ENCODE peak calls at places on chromosomes 6 and 20, in ten cellular contexts. X is IMR-90, A is sigmoid colon, L is H7, E is astrocyte of the cerebellum, O is psoas muscle, D is adrenal gland, C is HFF-Myc, V is mucosa of descending colon, Y is fibroblast of pulmonary artery. N is an unnamed sample.

GRCh38 chr6:43798688-43799444 is 28.9 kb downstream of the VEGFA start:
- DNase-seq in E (no peak), L (no peak), O (peak), A (no peak), V (peak), D (peak), C (no peak), X (peak), Y (peak), N (no peak)

GRCh38 chr6:10583509-10583908 is 62.4 kb downstream of the GCNT2 start:
- DNase-seq in Y (no peak), E (no peak), D (no peak), C (no peak), L (no peak), O (no peak), X (no peak), V (no peak), A (no peak), N (no peak)

GRCh38 chr20:24370249-24370648 is 99.2 kb upstream of the SYNDIG1 start:
- DNase-seq in E (no peak), O (no peak), Y (no peak), L (no peak), D (no peak), X (no peak), V (no peak), C (no peak), A (no peak), N (no peak)

GRCh38 chr20:24653306-24653705 is 183.9 kb downstream of the SYNDIG1 start:
- DNase-seq in A (peak), Y (no peak), D (no peak), X (peak), E (no peak), C (no peak), L (no peak), V (no peak), O (no peak), N (no peak)

GRCh38 chr6:34202329-34203201 is 34.1 kb upstream of the HMGA1 start:
- DNase-seq in A (no peak), O (no peak), E (no peak), D (no peak), C (no peak), Y (no peak), X (no peak), L (peak), V (no peak), N (no peak)

GRCh38 chr6:53671111-53671510 is 5.6 kb upstream of the KLHL31 start:
- DNase-seq in O (no peak), A (no peak), X (peak), E (no peak), D (no peak), V (no peak), C (no peak), L (no peak), Y (no peak), N (no peak)

GRCh38 chr6:7249946-7250643 is 62.9 kb downstream of the SSR1 start:
- DNase-seq in Y (no peak), X (peak), C (no peak), O (no peak), L (no peak), V (no peak), D (no peak), E (no peak), A (no peak), N (no peak)

GRCh38 chr6:107730106-107730505 is 94.0 kb downstream of the SCML4 start:
- DNase-seq in A (no peak), D (no peak), X (no peak), O (no peak), E (no peak), Y (no peak), L (no peak), V (no peak), C (no peak), N (no peak)

GRCh38 chr20:8132632-8133587 is 844 bp downstream of the PLCB1 start:
- DNase-seq in V (peak), C (no peak), D (peak), A (peak), O (peak), E (no peak), Y (peak), L (peak), X (no peak), N (no peak)

GRCh38 chr6:125182237-125183018 is 28.9 kb downstream of the TPD52L1 start:
- DNase-seq in L (no peak), E (no peak), V (no peak), Y (no peak), D (no peak), O (no peak), A (no peak), X (no peak), C (no peak), N (no peak)

GRCh38 chr20:49283703-49284625 is 6.1 kb upstream of the ZNFX1 start:
- DNase-seq in Y (no peak), A (no peak), D (no peak), L (no peak), O (no peak), E (no peak), C (no peak), X (no peak), V (no peak), N (no peak)

GRCh38 chr6:20978176-20978614 is 443.9 kb downstream of the CDKAL1 start:
- DNase-seq in X (peak), L (no peak), V (no peak), C (peak), E (no peak), A (no peak), D (no peak), Y (peak), O (no peak), N (peak)

GRCh38 chr6:163419413-163420314 is 5.1 kb downstream of the QKI start:
- DNase-seq in Y (peak), C (no peak), A (no peak), L (no peak), V (no peak), O (no peak), D (no peak), E (no peak), X (peak), N (no peak)

GRCh38 chr6:145964948-145965366 is 799 bp upstream of the SHPRH start:
- DNase-seq in C (no peak), E (no peak), V (no peak), Y (no peak), L (no peak), X (no peak), O (no peak), A (no peak), D (no peak), N (no peak)

GRCh38 chr6:11094411-11094851 is 797 bp downstream of the SMIM13 start:
- DNase-seq in Y (peak), D (peak), C (no peak), O (peak), X (peak), L (peak), V (peak), E (no peak), A (peak), N (no peak)

GRCh38 chr6:135728589-135728988 is 122.9 kb upstream of the PDE7B start:
- DNase-seq in Y (no peak), D (no peak), E (no peak), C (no peak), O (no peak), L (no peak), X (no peak), V (no peak), A (no peak), N (no peak)

GRCh38 chr20:55471052-55472006 is 534.0 kb downstream of the CBLN4 start:
- DNase-seq in V (no peak), Y (no peak), C (no peak), O (no peak), E (no peak), X (no peak), A (no peak), L (no peak), D (no peak), N (no peak)

GRCh38 chr6:44527961-44528644 is 140.6 kb downstream of the CDC5L start:
- DNase-seq in Y (no peak), E (no peak), X (no peak), A (no peak), L (peak), V (no peak), C (no peak), O (no peak), D (no peak), N (no peak)

GRCh38 chr6:112480551-112480950 is 133.4 kb downstream of the RFPL4B start:
- DNase-seq in A (no peak), V (no peak), X (peak), E (no peak), O (no peak), Y (peak), C (no peak), D (no peak), L (no peak), N (no peak)

GRCh38 chr6:144283781-144284473 is 1.2 kb upstream of the UTRN start:
- DNase-seq in O (no peak), A (no peak), L (peak), V (no peak), X (peak), C (no peak), Y (peak), D (no peak), E (no peak), N (no peak)

GRCh38 chr20:62064788-62065668 is 653 bp downstream of the TAF4 start:
- DNase-seq in E (no peak), Y (no peak), X (no peak), O (no peak), D (no peak), V (no peak), C (no peak), A (no peak), L (peak), N (no peak)

GRCh38 chr6:127222418-127222817 is 44.2 kb upstream of the RNF146 start:
- DNase-seq in C (no peak), A (no peak), L (no peak), Y (no peak), V (no peak), D (no peak), X (no peak), E (no peak), O (no peak), N (no peak)

GRCh38 chr6:107488174-107488874 is 1.6 kb upstream of the SOBP start:
- DNase-seq in E (no peak), L (peak), V (no peak), X (no peak), O (no peak), Y (no peak), C (no peak), D (no peak), A (no peak), N (no peak)

GRCh38 chr6:26216886-26217713 is 129.9 kb downstream of the HFE start:
- DNase-seq in E (peak), D (peak), O (peak), A (peak), L (no peak), V (peak), X (peak), Y (peak), C (no peak), N (no peak)

DNA sequence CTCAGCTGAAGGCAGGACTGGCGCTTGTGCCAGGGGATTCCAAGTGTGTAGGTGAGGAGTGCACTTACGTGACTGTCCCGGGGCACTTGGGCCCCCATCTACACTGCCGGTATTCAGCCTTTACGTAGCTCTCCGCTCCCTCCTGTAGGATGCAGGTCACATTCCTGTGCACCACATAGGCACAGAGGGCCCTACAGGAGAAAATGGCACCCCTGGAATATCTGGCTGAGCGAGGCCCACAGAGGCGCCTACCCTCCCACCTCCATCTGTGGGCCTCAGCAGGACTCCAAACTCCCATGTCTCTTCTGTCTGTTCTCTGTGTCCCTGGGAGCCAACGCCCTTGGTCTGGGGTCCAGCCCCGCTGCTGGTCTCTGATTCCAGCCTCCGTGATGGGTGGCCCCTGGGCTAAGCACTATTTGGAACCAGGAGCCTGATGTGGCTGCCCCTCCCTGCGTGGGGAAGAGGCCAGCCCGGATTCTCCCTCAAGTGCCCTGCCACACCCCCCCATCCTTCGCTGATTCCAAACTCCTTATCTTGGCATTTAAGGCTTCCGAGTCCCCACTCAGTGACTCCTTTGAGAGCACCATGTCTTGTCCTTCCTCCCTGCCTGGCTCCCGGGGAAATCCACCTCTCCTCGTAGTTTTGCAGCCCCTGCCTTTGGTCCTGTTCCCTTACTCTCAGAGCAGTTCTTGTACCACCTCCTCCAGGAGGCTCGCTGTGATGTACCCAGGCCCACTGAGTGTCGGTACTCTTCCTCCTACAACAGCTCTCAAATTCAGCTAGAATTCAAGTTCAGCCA is 1.5 kb downstream of the EMILIN3 start:
- DNase-seq in A (no peak), Y (no peak), O (no peak), X (no peak), C (no peak), D (no peak), L (peak), E (no peak), V (peak), N (no peak)
- H3K4me3 ChIP-seq in A (peak), Y (no peak), O (peak), X (no peak), C (peak), D (no peak), L (no peak), E (no peak), V (no peak), N (no peak)

GRCh38 chr6:24940311-24940917 is 4.7 kb upstream of the RIPOR2 start:
- DNase-seq in D (no peak), Y (no peak), C (no peak), L (no peak), O (no peak), X (no peak), V (no peak), A (no peak), E (no peak), N (no peak)
- H3K4me3 ChIP-seq in D (no peak), Y (no peak), C (no peak), L (no peak), O (no peak), X (no peak), V (no peak), A (no peak), E (no peak), N (no peak)

DNA sequence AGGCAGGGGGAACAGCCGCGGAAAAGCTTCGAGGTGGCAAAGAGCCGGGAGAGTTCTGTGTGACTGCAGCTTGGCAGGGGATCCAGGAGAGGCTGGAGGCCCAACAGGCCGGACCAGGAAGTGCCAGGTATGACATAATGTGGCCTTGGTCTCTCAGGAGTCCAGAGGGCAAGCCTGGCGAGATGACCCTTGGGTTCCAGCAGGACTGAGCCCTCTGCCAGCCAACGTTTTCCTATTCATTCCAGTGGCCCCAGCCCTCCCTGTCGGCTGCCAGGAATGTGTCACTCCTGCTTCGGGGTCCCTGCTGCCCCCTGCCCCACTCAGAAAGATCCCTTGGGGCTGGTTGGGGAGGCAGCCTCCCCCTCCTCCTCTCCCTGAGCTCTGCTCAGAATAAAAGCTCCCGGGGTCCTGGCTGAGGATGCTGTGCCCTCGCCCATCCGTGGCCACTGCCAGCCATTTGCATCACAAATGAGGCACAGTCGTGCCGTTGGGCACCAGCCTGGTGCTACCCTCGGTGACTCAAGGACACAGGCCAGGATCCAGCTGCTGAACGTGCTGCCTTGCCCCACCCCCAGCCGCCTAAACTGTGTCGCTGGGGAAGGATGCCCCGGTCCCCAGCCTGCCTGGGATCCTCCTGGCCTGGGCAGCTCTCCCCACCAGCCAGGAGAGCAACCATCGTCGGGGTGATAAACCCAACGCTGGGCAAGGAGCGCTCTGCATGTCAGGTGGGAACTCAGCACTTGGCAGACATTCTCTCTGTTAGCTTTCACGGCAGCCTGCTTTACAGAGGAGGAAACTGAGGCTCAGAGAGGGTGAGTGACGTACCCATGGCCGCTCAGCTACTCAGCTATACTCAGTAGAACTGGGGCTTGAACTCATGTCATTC is 37.7 kb downstream of the RBM38 start:
- DNase-seq in O (no peak), V (peak), C (no peak), X (no peak), Y (no peak), D (peak), L (peak), A (no peak), E (no peak), N (no peak)
- H3K4me3 ChIP-seq in O (no peak), V (no peak), C (no peak), X (no peak), Y (no peak), D (no peak), L (no peak), A (no peak), E (no peak), N (no peak)

GRCh38 chr6:113564401-113565161 is 292.6 kb upstream of the MARCKS start:
- DNase-seq in V (peak), C (peak), O (peak), L (peak), X (peak), E (peak), D (peak), A (peak), Y (peak), N (peak)
- H3K4me3 ChIP-seq in V (no peak), C (peak), O (peak), L (peak), X (peak), E (peak), D (no peak), A (peak), Y (peak), N (peak)

GRCh38 chr20:14716251-14716650 is 378.8 kb upstream of the FLRT3 start:
- DNase-seq in C (no peak), O (no peak), V (no peak), L (peak), A (no peak), D (no peak), X (no peak), E (no peak), Y (no peak), N (no peak)
- H3K4me3 ChIP-seq in C (no peak), O (no peak), V (no peak), L (no peak), A (no peak), D (no peak), X (no peak), E (no peak), Y (no peak), N (no peak)

GRCh38 chr20:17589161-17589834 is 19.4 kb downstream of the DSTN start:
- DNase-seq in O (no peak), V (no peak), L (no peak), Y (no peak), X (no peak), A (no peak), E (no peak), C (no peak), D (no peak), N (no peak)
- H3K4me3 ChIP-seq in O (no peak), V (no peak), L (no peak), Y (no peak), X (no peak), A (peak), E (no peak), C (no peak), D (no peak), N (no peak)

DNA sequence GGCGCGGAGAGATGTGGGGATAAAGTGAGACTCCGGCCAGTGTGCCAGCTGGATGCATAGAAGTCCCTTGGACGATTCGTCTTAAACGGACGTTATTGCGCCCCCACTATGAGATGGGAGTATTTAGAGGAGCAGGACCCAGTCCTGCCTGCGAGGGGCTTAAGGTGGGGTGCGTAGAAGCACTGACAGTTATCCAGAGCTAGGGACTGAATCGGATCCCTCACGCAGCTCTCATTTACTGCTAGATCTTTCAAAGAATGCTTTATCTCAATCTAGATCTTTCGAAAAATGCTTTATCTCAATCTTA is 648 bp downstream of the NT5E start:
- DNase-seq in L (peak), A (no peak), D (no peak), O (no peak), E (no peak), X (no peak), C (no peak), V (no peak), Y (no peak), N (no peak)
- H3K4me3 ChIP-seq in L (peak), A (peak), D (no peak), O (peak), E (peak), X (peak), C (peak), V (peak), Y (peak), N (peak)

GRCh38 chr6:47519279-47519678 is 41.7 kb downstream of the CD2AP start:
- DNase-seq in L (no peak), V (no peak), X (no peak), E (no peak), D (no peak), C (no peak), O (no peak), A (no peak), Y (no peak), N (no peak)
- H3K4me3 ChIP-seq in L (no peak), V (no peak), X (no peak), E (no peak), D (no peak), C (no peak), O (no peak), A (no peak), Y (no peak), N (no peak)

GRCh38 chr6:148509152-148509571 is 166.5 kb downstream of the SASH1 start:
- DNase-seq in A (no peak), Y (peak), L (no peak), C (no peak), E (no peak), D (no peak), V (no peak), O (no peak), X (peak), N (no peak)

GRCh38 chr6:148509789-148510581 is 167.3 kb downstream of the SASH1 start:
- DNase-seq in A (peak), V (peak), C (peak), Y (peak), E (peak), X (peak), O (peak), L (no peak), D (no peak), N (peak)

GRCh38 chr6:148502773-148503135 is 160.1 kb downstream of the SASH1 start:
- DNase-seq in C (no peak), E (no peak), L (no peak), D (no peak), Y (no peak), O (no peak), V (no peak), A (no peak), X (no peak), N (no peak)

GRCh38 chr6:148508401-148509151 is 165.9 kb downstream of the SASH1 start:
- DNase-seq in V (no peak), O (no peak), X (peak), Y (peak), D (no peak), L (peak), A (no peak), C (no peak), E (peak), N (no peak)

GRCh38 chr6:148507774-148508173 is 165.1 kb downstream of the SASH1 start:
- DNase-seq in X (peak), E (no peak), A (peak), C (no peak), Y (peak), L (no peak), V (no peak), O (peak), D (no peak), N (no peak)
- H3K4me3 ChIP-seq in X (no peak), E (no peak), A (peak), C (peak), Y (no peak), L (no peak), V (no peak), O (peak), D (no peak), N (peak)

GRCh38 chr20:57265649-57266250 is 691 bp downstream of the BMP7 start:
- DNase-seq in Y (peak), V (no peak), C (no peak), E (no peak), L (peak), O (no peak), X (no peak), D (no peak), A (no peak), N (no peak)
- H3K4me3 ChIP-seq in Y (no peak), V (no peak), C (peak), E (no peak), L (peak), O (peak), X (no peak), D (no peak), A (peak), N (no peak)